ENCODE peak calls at places on chromosome 18, in six cellular contexts. R is activated B cell treated with CpG ODN at 0.5 μM for 24 hours, H is skeletal muscle cell, W is thyroid gland, D is left ventricle myocardium inferior, Z is ureter. N is an unnamed sample.
A peak's percentile ranks its signal among the peaks of the same experiment; 100 is the strongest.

GRCh38 chr18:8116346-8117007 is 492.8 kb upstream of the RAB12 start:
- DNase-seq in R (no peak), H (no peak), W (no peak), D (no peak), Z (no peak), N (no peak)

GRCh38 chr18:60157810-60158209 is 214.8 kb downstream of the MC4R start:
- DNase-seq in R (no peak), H (no peak), W (no peak), D (no peak), Z (no peak), N (no peak)

GRCh38 chr18:6983366-6983765 is 134.2 kb downstream of the LAMA1 start:
- DNase-seq in R (no peak), H (no peak), W (no peak), D (no peak), Z (no peak), N (no peak)

GRCh38 chr18:13179566-13180113 is 38.9 kb upstream of the LDLRAD4 start:
- DNase-seq in R (no peak), H (no peak), W (no peak), D (no peak), Z (no peak), N (no peak)

GRCh38 chr18:27887287-27887686 is 289.6 kb downstream of the CDH2 start:
- DNase-seq in R (no peak), H (no peak), W (no peak), D (no peak), Z (no peak), N (no peak)

GRCh38 chr18:3186678-3187658 is 32.8 kb downstream of the MYOM1 start:
- DNase-seq in R (no peak), H (no peak), W (no peak), D (no peak), Z (no peak), N (no peak)

GRCh38 chr18:12315911-12316310 is 7.9 kb downstream of the TUBB6 start:
- DNase-seq in R (no peak), H (no peak), W (peak; percentile 60), D (peak; percentile 73), Z (no peak), N (no peak)

GRCh38 chr18:74609535-74609934 is 11.9 kb downstream of the ZNF407 start:
- DNase-seq in R (no peak), H (peak; percentile 41), W (no peak), D (no peak), Z (no peak), N (no peak)

GRCh38 chr18:12679183-12679786 is 21.4 kb upstream of the SPIRE1 start:
- DNase-seq in R (no peak), H (no peak), W (peak; percentile 44), D (peak; percentile 64), Z (peak; percentile 64), N (peak; percentile 79)

GRCh38 chr18:24270937-24271380 is 126.7 kb downstream of the OSBPL1A start:
- DNase-seq in R (no peak), H (no peak), W (no peak), D (no peak), Z (no peak), N (no peak)

GRCh38 chr18:26051845-26052244 is 38.6 kb downstream of the SS18 start:
- DNase-seq in R (no peak), H (no peak), W (no peak), D (no peak), Z (no peak), N (no peak)

GRCh38 chr18:62224229-62224628 is 37.2 kb downstream of the RELCH start:
- DNase-seq in R (no peak), H (no peak), W (no peak), D (no peak), Z (no peak), N (no peak)

GRCh38 chr18:29160123-29160522 is 983.2 kb upstream of the CDH2 start:
- DNase-seq in R (no peak), H (no peak), W (no peak), D (no peak), Z (no peak), N (no peak)

GRCh38 chr18:48719988-48720654 is 181.3 kb downstream of the CTIF start:
- DNase-seq in R (no peak), H (no peak), W (no peak), D (no peak), Z (no peak), N (no peak)

GRCh38 chr18:79765491-79766245 is 32.1 kb upstream of the KCNG2 start:
- DNase-seq in R (peak; percentile 3), H (no peak), W (no peak), D (no peak), Z (no peak), N (no peak)

GRCh38 chr18:77136871-77137665 is 4.5 kb upstream of the MBP start:
- DNase-seq in R (no peak), H (no peak), W (no peak), D (no peak), Z (no peak), N (no peak)

GRCh38 chr18:37364237-37364636 is 201.4 kb downstream of the CELF4 start:
- DNase-seq in R (no peak), H (no peak), W (peak; percentile 92), D (peak; percentile 72), Z (no peak), N (peak; percentile 89)

GRCh38 chr18:48923746-48924580 is 26.8 kb downstream of the SMAD7 start:
- DNase-seq in R (no peak), H (peak; percentile 47), W (no peak), D (no peak), Z (no peak), N (no peak)

GRCh38 chr18:39835303-39836030 is 2119.6 kb upstream of the PIK3C3 start:
- DNase-seq in R (no peak), H (no peak), W (no peak), D (no peak), Z (no peak), N (no peak)

GRCh38 chr18:41323044-41323443 is 632.0 kb upstream of the PIK3C3 start:
- DNase-seq in R (no peak), H (peak; percentile 2), W (no peak), D (no peak), Z (no peak), N (no peak)

GRCh38 chr18:9392726-9393125 is 58.2 kb downstream of the TWSG1 start:
- DNase-seq in R (no peak), H (no peak), W (no peak), D (no peak), Z (no peak), N (no peak)

GRCh38 chr18:12361770-12362378 is 15.2 kb downstream of the AFG3L2 start:
- DNase-seq in R (no peak), H (no peak), W (no peak), D (peak; percentile 75), Z (no peak), N (no peak)

GRCh38 chr18:12015697-12016062 is 34.4 kb downstream of the IMPA2 start:
- DNase-seq in R (no peak), H (no peak), W (peak; percentile 96), D (peak; percentile 72), Z (peak; percentile 62), N (peak; percentile 88)

GRCh38 chr18:12014091-12014490 is 32.8 kb downstream of the IMPA2 start:
- DNase-seq in R (no peak), H (no peak), W (no peak), D (no peak), Z (no peak), N (no peak)